ENCODE peak calls at places on chromosomes 12 and 14, in five cellular contexts. M is K562, D is endothelial cell of umbilical vein, W is IMR-90, O is SK-N-SH. L is an unnamed sample.

GRCh38 chr12:94553875-94554274 is 94.2 kb upstream of the CEP83 start:
- DNase-seq in M (no peak), D (no peak), W (no peak), O (no peak), L (no peak)

GRCh38 chr12:129788506-129788905 is 115.3 kb downstream of the TMEM132D start:
- DNase-seq in M (no peak), D (no peak), W (no peak), O (no peak), L (no peak)

GRCh38 chr12:39412210-39412609 is 30.7 kb downstream of the KIF21A start:
- DNase-seq in M (no peak), D (no peak), W (no peak), O (no peak), L (no peak)

GRCh38 chr14:81219821-81220487 is 805 bp downstream of the GTF2A1 start:
- DNase-seq in M (peak; percentile 29), D (no peak), W (peak; percentile 7), O (peak; percentile 61), L (peak; percentile 84)

GRCh38 chr12:88571543-88571942 is 8.7 kb downstream of the KITLG start:
- DNase-seq in M (no peak), D (no peak), W (no peak), O (no peak), L (no peak)

GRCh38 chr12:52193991-52194390 is 2.2 kb upstream of the KRT80 start:
- DNase-seq in M (no peak), D (peak; percentile 70), W (no peak), O (no peak), L (no peak)

GRCh38 chr14:45364565-45364964 is 111.6 kb upstream of the MIS18BP1 start:
- DNase-seq in M (no peak), D (no peak), W (no peak), O (no peak), L (no peak)

GRCh38 chr14:50045039-50045711 is 71.2 kb downstream of the VCPKMT start:
- DNase-seq in M (no peak), D (peak; percentile 69), W (peak; percentile 88), O (peak; percentile 32), L (peak; percentile 92)

GRCh38 chr12:60266381-60266852 is 670.6 kb downstream of the SLC16A7 start:
- DNase-seq in M (no peak), D (peak; percentile 69), W (peak; percentile 94), O (no peak), L (no peak)

GRCh38 chr12:103114296-103115055 is 157.0 kb downstream of the ASCL1 start:
- DNase-seq in M (no peak), D (no peak), W (no peak), O (no peak), L (no peak)

GRCh38 chr12:97639702-97640101 is 177.1 kb downstream of the RMST start:
- DNase-seq in M (no peak), D (no peak), W (no peak), O (no peak), L (no peak)

GRCh38 chr14:53848851-53849250 is 107.8 kb downstream of the BMP4 start:
- DNase-seq in M (no peak), D (no peak), W (no peak), O (no peak), L (no peak)

GRCh38 chr12:93686572-93687365 is 9.6 kb downstream of the CRADD start:
- DNase-seq in M (no peak), D (no peak), W (no peak), O (no peak), L (no peak)

GRCh38 chr12:57031228-57031670 is 14.9 kb upstream of the TAC3 start:
- DNase-seq in M (no peak), D (no peak), W (no peak), O (no peak), L (no peak)

GRCh38 chr14:49621114-49621881 is 699 bp downstream of the MGAT2 start:
- DNase-seq in M (no peak), D (peak; percentile 6), W (peak; percentile 28), O (peak; percentile 76), L (peak; percentile 92)

GRCh38 chr12:122089080-122089479 is 10.5 kb downstream of the MLXIP start:
- DNase-seq in M (no peak), D (no peak), W (no peak), O (no peak), L (no peak)

GRCh38 chr12:110794623-110795280 is 52.0 kb upstream of the CCDC63 start:
- DNase-seq in M (peak; percentile 26), D (no peak), W (no peak), O (peak; percentile 39), L (peak; percentile 65)

GRCh38 chr12:109458771-109459208 is 18.3 kb downstream of the KCTD10 start:
- DNase-seq in M (no peak), D (peak; percentile 78), W (peak; percentile 74), O (no peak), L (no peak)

GRCh38 chr14:103391048-103391447 is 5.8 kb downstream of the MARK3 start:
- DNase-seq in M (peak; percentile 19), D (peak; percentile 80), W (peak; percentile 87), O (peak; percentile 61), L (no peak)

GRCh38 chr14:83133986-83134664 is 1600.5 kb upstream of the SEL1L start:
- DNase-seq in M (no peak), D (no peak), W (no peak), O (no peak), L (no peak)

GRCh38 chr12:93776581-93777018 is 99.4 kb downstream of the CRADD start:
- DNase-seq in M (no peak), D (no peak), W (peak; percentile 93), O (no peak), L (no peak)

GRCh38 chr12:29102739-29103138 is 46.3 kb upstream of the FAR2 start:
- DNase-seq in M (no peak), D (no peak), W (no peak), O (no peak), L (no peak)

GRCh38 chr12:122813310-122813713 is 21.9 kb upstream of the HIP1R start:
- DNase-seq in M (no peak), D (no peak), W (no peak), O (no peak), L (no peak)

GRCh38 chr12:97513921-97514320 is 51.3 kb downstream of the RMST start:
- DNase-seq in M (no peak), D (no peak), W (no peak), O (no peak), L (no peak)

GRCh38 chr12:15209782-15210181 is 11.4 kb downstream of the RERG start:
- DNase-seq in M (no peak), D (no peak), W (peak; percentile 40), O (no peak), L (no peak)

GRCh38 chr12:122874081-122874480 is 21.8 kb downstream of the VPS37B start:
- DNase-seq in M (no peak), D (no peak), W (no peak), O (no peak), L (peak; percentile 43)

GRCh38 chr12:76883151-76883550 is 4.3 kb upstream of the CSRP2 start:
- DNase-seq in M (peak; percentile 43), D (no peak), W (peak; percentile 84), O (no peak), L (no peak)

GRCh38 chr14:97381309-97381708 is 584.1 kb downstream of the VRK1 start:
- DNase-seq in M (no peak), D (no peak), W (no peak), O (no peak), L (no peak)

GRCh38 chr12:90794212-90794611 is 160.8 kb downstream of the CCER1 start:
- DNase-seq in M (no peak), D (no peak), W (no peak), O (no peak), L (no peak)

GRCh38 chr12:51693569-51693968 is 102.5 kb downstream of the SCN8A start:
- DNase-seq in M (no peak), D (no peak), W (no peak), O (no peak), L (no peak)

GRCh38 chr14:54175298-54175942 is 218.8 kb upstream of the BMP4 start:
- DNase-seq in M (peak; percentile 41), D (peak; percentile 91), W (peak; percentile 73), O (peak; percentile 54), L (no peak)

GRCh38 chr12:55743131-55743921 is 404 bp downstream of the GDF11 start:
- DNase-seq in M (no peak), D (peak; percentile 64), W (peak; percentile 68), O (peak; percentile 91), L (peak; percentile 91)

GRCh38 chr12:32051511-32052299 is 54.9 kb upstream of the BICD1 start:
- DNase-seq in M (peak; percentile 38), D (peak; percentile 77), W (peak; percentile 96), O (no peak), L (no peak)

GRCh38 chr14:35254736-35255135 is 37.4 kb upstream of the PSMA6 start:
- DNase-seq in M (no peak), D (no peak), W (no peak), O (no peak), L (no peak)

GRCh38 chr12:109959411-109960093 is 36.6 kb downstream of the GIT2 start:
- DNase-seq in M (no peak), D (no peak), W (no peak), O (no peak), L (no peak)

GRCh38 chr12:102992297-102992696 is 34.8 kb downstream of the ASCL1 start:
- DNase-seq in M (no peak), D (no peak), W (no peak), O (no peak), L (no peak)

GRCh38 chr14:69299286-69300035 is 39.5 kb downstream of the GALNT16 start:
- DNase-seq in M (no peak), D (no peak), W (no peak), O (no peak), L (peak; percentile 35)
- TF ChIP-seq CTCF in M (peak; percentile 16), D (peak; percentile 19), W (peak; percentile 16), O (peak; percentile 41), L (no peak)

GRCh38 chr14:105216490-105217247 is 31.7 kb upstream of the BTBD6 start:
- DNase-seq in M (no peak), D (no peak), W (no peak), O (no peak), L (no peak)
- H3K36me3 ChIP-seq in M (peaks cover 22% of the 10 kb centered on the region), D (peaks cover 31% of the 10 kb centered on the region), W (peaks cover 50% of the 10 kb centered on the region), O (peaks cover 30% of the 10 kb centered on the region), L (peaks cover 18% of the 10 kb centered on the region)

GRCh38 chr12:11793896-11794295 is 144.4 kb downstream of the ETV6 start:
- DNase-seq in M (no peak), D (no peak), W (peak; percentile 54), O (no peak), L (no peak)
- H3K9ac ChIP-seq in M (no peak overlapping the region), D (no peak overlapping the region), W (peak overlapping the region; percentile 2), O (no peak overlapping the region), L (no peak overlapping the region)

GRCh38 chr12:53221203-53222076 is 10.6 kb downstream of the RARG start:
- DNase-seq in M (peak; percentile 83), D (peak; percentile 72), W (peak; percentile 51), O (peak; percentile 89), L (peak; percentile 94)
- TF ChIP-seq CTCF in M (peak; percentile 9), D (no peak), W (peak; percentile 11), O (peak; percentile 42), L (peak; percentile 4)

GRCh38 chr14:92492261-92492660 is 21.3 kb upstream of the RIN3 start:
- DNase-seq in M (no peak), D (no peak), W (no peak), O (no peak), L (no peak)

GRCh38 chr14:92491782-92492181 is 21.8 kb upstream of the RIN3 start:
- DNase-seq in M (no peak), D (no peak), W (no peak), O (no peak), L (peak; percentile 49)

GRCh38 chr14:92493024-92493423 is 20.6 kb upstream of the RIN3 start:
- DNase-seq in M (no peak), D (no peak), W (no peak), O (no peak), L (no peak)

GRCh38 chr14:92489394-92490238 is 24.0 kb upstream of the RIN3 start:
- DNase-seq in M (no peak), D (no peak), W (no peak), O (no peak), L (no peak)

GRCh38 chr14:92490239-92490959 is 23.2 kb upstream of the RIN3 start:
- DNase-seq in M (no peak), D (no peak), W (peak; percentile 23), O (no peak), L (no peak)
- H3K36me3 ChIP-seq in M (no peaks in the 10 kb centered on the region), D (no peaks in the 10 kb centered on the region), W (no peaks in the 10 kb centered on the region), O (no peaks in the 10 kb centered on the region), L (no peaks in the 10 kb centered on the region)

L was measured in kidney.